ENCODE peak calls at places on chromosomes 11 and 22, in six cellular contexts. H is IMR-90, B is mammary epithelial cell, Z is PC-3, M is GM23248, D is neural progenitor cell. O is an unnamed sample.

GRCh38 chr22:23621082-23621780 is 10.9 kb downstream of the DRICH1 start:
- DNase-seq in H (no peak), B (no peak), Z (no peak), M (no peak), D (peak), O (no peak)

GRCh38 chr22:23226497-23226850 is 46.2 kb downstream of the BCR start:
- DNase-seq in H (no peak), B (no peak), Z (peak), M (peak), D (no peak), O (no peak)

GRCh38 chr11:86940122-86940777 is 14.9 kb downstream of the FZD4 start:
- DNase-seq in H (peak), B (no peak), Z (peak), M (peak), D (no peak), O (no peak)

GRCh38 chr11:6200975-6201374 is 2.0 kb downstream of the OR52W1 start:
- DNase-seq in H (no peak), B (no peak), Z (no peak), M (no peak), D (no peak), O (no peak)

GRCh38 chr11:91776660-91777059 is 448.0 kb upstream of the FAT3 start:
- DNase-seq in H (no peak), B (no peak), Z (no peak), M (no peak), D (no peak), O (no peak)

GRCh38 chr11:104856607-104857006 is 41.7 kb downstream of the CASP12 start:
- DNase-seq in H (no peak), B (no peak), Z (no peak), M (no peak), D (no peak), O (no peak)

GRCh38 chr11:1761857-1762536 is 1.7 kb downstream of the CTSD start:
- DNase-seq in H (no peak), B (no peak), Z (no peak), M (peak), D (no peak), O (no peak)

GRCh38 chr11:119756169-119756568 is 27.2 kb upstream of the NECTIN1 start:
- DNase-seq in H (no peak), B (no peak), Z (no peak), M (no peak), D (no peak), O (no peak)

GRCh38 chr11:69704508-69705245 is 855 bp upstream of the FGF19 start:
- DNase-seq in H (no peak), B (no peak), Z (peak), M (peak), D (peak), O (peak)

GRCh38 chr11:94151903-94152677 is 23.4 kb downstream of the PANX1 start:
- DNase-seq in H (peak), B (peak), Z (peak), M (peak), D (no peak), O (no peak)

GRCh38 chr22:48835364-48835763 is 992.3 kb downstream of the BRD1 start:
- DNase-seq in H (no peak), B (no peak), Z (no peak), M (no peak), D (no peak), O (no peak)

GRCh38 chr11:61632096-61632495 is 48.1 kb upstream of the DAGLA start:
- DNase-seq in H (no peak), B (no peak), Z (no peak), M (no peak), D (peak), O (no peak)

GRCh38 chr11:111162306-111162705 is 83.2 kb upstream of the POU2AF2 start:
- DNase-seq in H (peak), B (peak), Z (no peak), M (peak), D (no peak), O (no peak)

GRCh38 chr11:124402326-124402922 is 3.6 kb upstream of the OR8B3 start:
- DNase-seq in H (peak), B (peak), Z (peak), M (peak), D (peak), O (peak)

GRCh38 chr11:84256618-84257017 is 970.5 kb upstream of the CCDC90B start:
- DNase-seq in H (no peak), B (no peak), Z (no peak), M (no peak), D (no peak), O (no peak)

GRCh38 chr11:33542921-33543320 is 157.7 kb downstream of the C11orf91 start:
- DNase-seq in H (peak), B (peak), Z (peak), M (peak), D (peak), O (peak)

GRCh38 chr11:2793781-2794418 is 91.7 kb downstream of the CDKN1C start:
- DNase-seq in H (no peak), B (no peak), Z (no peak), M (no peak), D (no peak), O (no peak)

GRCh38 chr22:33018232-33018864 is 39.8 kb downstream of the SYN3 start:
- DNase-seq in H (peak), B (no peak), Z (peak), M (peak), D (peak), O (peak)

GRCh38 chr11:13206086-13206640 is 71.4 kb upstream of the BMAL1 start:
- DNase-seq in H (no peak), B (no peak), Z (no peak), M (no peak), D (no peak), O (no peak)

GRCh38 chr22:46042786-46043185 is 65.8 kb upstream of the WNT7B start:
- DNase-seq in H (peak), B (peak), Z (no peak), M (peak), D (no peak), O (no peak)

GRCh38 chr22:48045369-48045768 is 1282.9 kb downstream of the TBC1D22A start:
- DNase-seq in H (no peak), B (no peak), Z (no peak), M (no peak), D (no peak), O (no peak)

GRCh38 chr22:42320463-42321416 is 50.3 kb upstream of the TCF20 start:
- DNase-seq in H (no peak), B (no peak), Z (no peak), M (no peak), D (no peak), O (no peak)
- H3K9ac ChIP-seq in H (no peak), B (no peak), Z (no peak), M (no peak), D (no peak), O (peak)

DNA sequence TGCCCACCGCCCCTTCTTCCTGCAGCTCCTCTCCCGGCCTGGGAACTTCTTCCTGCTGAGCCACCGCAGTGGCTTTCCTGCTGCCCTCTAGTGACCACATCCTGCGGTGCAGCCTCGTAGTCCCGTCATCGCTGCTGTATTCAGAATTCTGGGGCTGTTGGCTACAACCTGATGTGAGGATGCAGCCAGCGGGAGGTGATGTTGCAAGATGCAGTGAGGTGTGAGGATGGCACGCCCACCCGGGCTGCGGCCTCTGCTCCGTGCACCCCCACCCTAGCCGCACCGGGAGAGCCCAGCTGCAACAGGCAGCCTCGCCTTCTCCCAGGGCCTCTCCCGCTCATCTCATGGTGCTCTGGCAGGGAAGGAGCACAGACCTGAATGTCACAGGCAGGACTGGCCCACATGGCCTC is 10.1 kb downstream of the CHST1 start:
- DNase-seq in H (peak), B (peak), Z (peak), M (peak), D (peak), O (peak)
- H2AFZ ChIP-seq in H (peak), B (no peak), Z (no peak), M (no peak), D (no peak), O (no peak)

DNA sequence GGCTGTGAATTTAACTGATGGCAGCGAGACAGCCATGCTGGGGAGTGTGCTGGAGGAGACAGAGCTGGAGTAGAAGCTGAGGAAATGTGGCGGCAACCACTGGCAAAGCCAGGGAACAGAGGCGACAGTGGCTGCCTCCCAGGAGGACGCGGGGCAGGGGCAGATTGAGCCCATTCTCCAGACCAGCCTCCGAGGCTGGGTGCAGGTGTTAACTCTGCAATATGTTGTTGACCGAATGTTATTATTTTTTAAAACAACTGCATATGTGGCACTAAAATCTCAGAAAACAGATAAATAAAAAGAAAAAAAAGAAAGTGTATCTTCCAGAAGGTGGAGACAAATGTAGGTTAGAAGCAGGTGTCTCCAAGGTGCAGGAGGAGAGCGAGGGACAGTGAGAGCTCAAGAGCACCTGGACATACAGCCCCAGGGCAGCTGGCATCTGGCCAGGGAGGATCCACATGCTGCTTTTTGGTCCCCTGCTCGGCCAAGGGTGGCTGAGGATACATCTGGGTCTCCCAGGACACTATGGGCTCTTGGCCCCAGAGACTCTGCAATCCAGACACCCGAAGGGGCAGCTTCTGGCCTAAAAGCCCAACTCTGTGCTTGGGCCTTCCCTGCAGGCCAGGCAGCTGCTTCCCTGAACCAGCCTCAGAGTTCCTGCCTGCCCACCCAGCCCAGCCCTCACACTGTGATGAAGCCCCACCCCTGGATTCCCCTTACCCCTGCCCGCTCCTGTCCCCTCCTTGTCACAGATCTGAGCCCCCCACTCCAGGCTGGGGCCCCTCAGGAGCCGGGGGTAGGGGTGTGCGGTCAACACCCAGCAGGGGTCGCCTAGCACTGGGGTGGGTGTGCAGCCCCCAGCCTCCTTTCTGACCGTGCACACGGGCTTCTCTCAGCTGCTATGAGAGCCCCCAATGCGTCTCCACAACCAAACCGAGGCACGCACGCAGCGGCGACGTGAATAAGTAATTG is 12.9 kb downstream of the RTN4R start:
- DNase-seq in H (no peak), B (no peak), Z (no peak), M (no peak), D (no peak), O (no peak)
- H3K9ac ChIP-seq in H (no peak), B (no peak), Z (no peak), M (no peak), D (no peak), O (no peak)

GRCh38 chr11:122097419-122098001 is 18.5 kb downstream of the BLID start:
- DNase-seq in H (peak), B (peak), Z (no peak), M (peak), D (peak), O (no peak)
- H2AFZ ChIP-seq in H (no peak), B (no peak), Z (no peak), M (no peak), D (no peak), O (peak)

DNA sequence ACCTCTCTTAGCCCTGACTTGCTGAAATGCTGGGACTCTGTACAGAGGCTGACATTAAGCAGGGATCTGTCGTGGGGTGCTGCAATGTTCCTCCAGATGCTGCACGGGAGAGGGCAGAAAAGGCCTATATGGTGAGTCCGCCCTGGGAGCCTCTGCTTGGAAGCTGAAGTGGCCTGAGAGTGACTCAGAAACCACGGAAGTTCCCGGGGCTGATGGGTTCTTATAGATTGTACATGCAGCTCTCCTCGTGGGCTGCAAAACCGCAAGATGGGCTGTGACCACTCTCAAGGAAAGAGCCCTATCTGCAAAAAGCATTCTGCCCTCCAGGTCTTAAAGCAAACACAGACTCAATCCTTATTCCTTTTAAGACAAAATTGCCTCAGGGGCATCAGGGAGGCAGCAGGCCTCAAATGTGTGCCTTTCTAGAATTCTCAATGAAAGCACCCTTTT is 5.8 kb upstream of the SLC43A3 start:
- DNase-seq in H (peak), B (peak), Z (peak), M (peak), D (no peak), O (no peak)
- H3K9ac ChIP-seq in H (no peak), B (no peak), Z (no peak), M (no peak), D (no peak), O (no peak)

DNA sequence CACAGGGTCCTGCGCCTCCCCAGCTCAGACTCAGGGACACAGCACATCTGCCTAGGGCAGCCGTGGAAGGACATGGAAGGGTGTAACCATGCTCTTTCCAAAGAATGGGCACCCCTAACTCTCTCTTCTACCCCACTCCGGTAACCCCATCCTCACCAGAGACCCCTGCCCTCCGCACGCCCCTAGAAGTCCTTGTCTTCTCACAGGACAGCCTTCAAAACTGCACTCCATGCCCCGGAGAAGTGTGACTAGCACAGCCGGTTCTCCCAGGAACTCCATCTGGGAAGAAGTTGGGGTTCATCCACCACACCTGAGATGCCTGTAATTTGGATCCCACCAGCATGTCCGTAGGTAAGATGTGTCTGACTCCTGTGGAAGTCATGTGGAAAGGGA is 25.0 kb downstream of the P2RY2 start:
- DNase-seq in H (no peak), B (no peak), Z (no peak), M (no peak), D (no peak), O (no peak)
- H2AFZ ChIP-seq in H (peak), B (peak), Z (no peak), M (peak), D (peak), O (peak)

DNA sequence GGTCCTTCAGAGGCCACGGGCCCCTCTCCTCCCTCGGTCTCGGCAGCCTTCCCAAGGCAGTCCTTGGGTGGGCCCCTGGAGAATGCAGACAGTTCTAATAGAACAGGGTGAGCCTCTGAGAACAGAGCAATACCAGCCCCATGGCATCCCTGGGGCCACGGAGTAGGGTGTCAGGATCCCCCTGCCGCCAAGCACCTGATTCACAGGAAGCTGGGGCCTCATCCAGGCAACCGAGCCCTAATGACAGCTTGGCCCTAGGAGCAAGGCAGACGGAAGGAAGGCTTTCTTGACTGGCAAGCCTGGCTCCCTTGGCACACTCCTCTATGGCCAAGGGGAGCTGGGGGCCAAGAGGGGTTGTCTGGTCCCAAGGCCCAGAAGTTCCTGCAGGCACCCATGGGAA is 15.2 kb downstream of the TXN2 start:
- DNase-seq in H (no peak), B (no peak), Z (no peak), M (no peak), D (no peak), O (no peak)
- H3K9ac ChIP-seq in H (peak), B (peak), Z (peak), M (no peak), D (no peak), O (no peak)